ENCODE peak calls at places on chromosomes 13 and 19, in ten cellular contexts. C is AG10803, J is RWPE2, T is left ventricle myocardium inferior, L is Peyer's patch, I is H1, U is GM23248, B is body of pancreas, P is dorsolateral prefrontal cortex, F is right cardiac atrium. N is an unnamed sample.

GRCh38 chr19:32749361-32749760 is 29.8 kb downstream of the TDRD12 start:
- DNase-seq in C (no peak), J (no peak), T (no peak), L (no peak), I (no peak), U (no peak), B (no peak), P (no peak), F (no peak), N (no peak)

GRCh38 chr13:62643007-62643483 is 1227.4 kb upstream of the PCDH20 start:
- DNase-seq in C (no peak), J (no peak), T (no peak), L (no peak), I (no peak), U (peak), B (no peak), P (no peak), F (no peak), N (peak)

GRCh38 chr13:100543872-100544602 is 44.6 kb downstream of the GGACT start:
- DNase-seq in C (no peak), J (no peak), T (no peak), L (no peak), I (no peak), U (no peak), B (no peak), P (no peak), F (peak), N (no peak)

GRCh38 chr19:43743059-43743458 is 11.7 kb downstream of the SMG9 start:
- DNase-seq in C (peak), J (no peak), T (no peak), L (no peak), I (no peak), U (peak), B (no peak), P (no peak), F (no peak), N (no peak)

GRCh38 chr19:47447470-47448359 is 24.0 kb downstream of the SLC8A2 start:
- DNase-seq in C (no peak), J (peak), T (peak), L (no peak), I (peak), U (peak), B (peak), P (peak), F (peak), N (peak)

GRCh38 chr19:3340340-3340739 is 26.0 kb upstream of the NFIC start:
- DNase-seq in C (no peak), J (no peak), T (no peak), L (no peak), I (no peak), U (no peak), B (no peak), P (no peak), F (peak), N (no peak)

GRCh38 chr13:111122056-111122455 is 6.9 kb downstream of the ARHGEF7 start:
- DNase-seq in C (no peak), J (no peak), T (no peak), L (no peak), I (no peak), U (no peak), B (no peak), P (no peak), F (no peak), N (no peak)

GRCh38 chr13:49997935-49998334 is 1.1 kb downstream of the TRIM13 start:
- DNase-seq in C (peak), J (no peak), T (no peak), L (no peak), I (no peak), U (peak), B (no peak), P (no peak), F (no peak), N (peak)

GRCh38 chr19:45025264-45025663 is 13.6 kb upstream of the CLASRP start:
- DNase-seq in C (no peak), J (no peak), T (no peak), L (no peak), I (no peak), U (no peak), B (no peak), P (no peak), F (no peak), N (no peak)

GRCh38 chr13:51804295-51805172 is 571 bp upstream of the DHRS12 start:
- DNase-seq in C (no peak), J (no peak), T (no peak), L (peak), I (no peak), U (peak), B (peak), P (peak), F (peak), N (no peak)

GRCh38 chr19:55094456-55095259 is 19.0 kb downstream of the EPS8L1 start:
- DNase-seq in C (no peak), J (peak), T (no peak), L (no peak), I (no peak), U (no peak), B (no peak), P (no peak), F (peak), N (no peak)

GRCh38 chr13:39451860-39452301 is 151.1 kb downstream of the LHFPL6 start:
- DNase-seq in C (peak), J (no peak), T (peak), L (no peak), I (no peak), U (no peak), B (peak), P (no peak), F (peak), N (peak)

GRCh38 chr19:39126593-39127187 is 1.1 kb downstream of the PAK4 start:
- DNase-seq in C (peak), J (no peak), T (no peak), L (no peak), I (no peak), U (peak), B (peak), P (no peak), F (no peak), N (no peak)

GRCh38 chr19:38134538-38135149 is 89.4 kb downstream of the DPF1 start:
- DNase-seq in C (peak), J (no peak), T (no peak), L (peak), I (no peak), U (peak), B (peak), P (no peak), F (no peak), N (peak)

GRCh38 chr19:3995619-3996018 is 10.4 kb upstream of the EEF2 start:
- DNase-seq in C (no peak), J (no peak), T (no peak), L (no peak), I (no peak), U (no peak), B (no peak), P (no peak), F (no peak), N (no peak)

GRCh38 chr13:68056816-68057710 is 826.9 kb upstream of the PCDH9 start:
- DNase-seq in C (no peak), J (peak), T (no peak), L (no peak), I (no peak), U (no peak), B (peak), P (no peak), F (peak), N (no peak)

GRCh38 chr13:99867535-99868271 is 103.9 kb downstream of the ZIC5 start:
- DNase-seq in C (no peak), J (no peak), T (no peak), L (no peak), I (no peak), U (no peak), B (no peak), P (no peak), F (no peak), N (no peak)

GRCh38 chr19:16773939-16774338 is 54.3 kb downstream of the NWD1 start:
- DNase-seq in C (no peak), J (no peak), T (no peak), L (no peak), I (no peak), U (no peak), B (no peak), P (no peak), F (no peak), N (no peak)

GRCh38 chr13:29621841-29622240 is 26.4 kb upstream of the SLC7A1 start:
- DNase-seq in C (no peak), J (no peak), T (no peak), L (no peak), I (no peak), U (peak), B (no peak), P (no peak), F (no peak), N (no peak)

GRCh38 chr19:11092181-11092538 is 2.9 kb downstream of the LDLR start:
- DNase-seq in C (peak), J (no peak), T (no peak), L (no peak), I (no peak), U (peak), B (peak), P (no peak), F (no peak), N (no peak)

GRCh38 chr13:91491980-91492379 is 93.6 kb downstream of the GPC5 start:
- DNase-seq in C (no peak), J (no peak), T (no peak), L (no peak), I (no peak), U (no peak), B (no peak), P (no peak), F (no peak), N (no peak)

GRCh38 chr19:49672131-49672919 is 4.7 kb upstream of the PRMT1 start:
- DNase-seq in C (peak), J (no peak), T (peak), L (peak), I (peak), U (peak), B (peak), P (peak), F (peak), N (peak)

DNA sequence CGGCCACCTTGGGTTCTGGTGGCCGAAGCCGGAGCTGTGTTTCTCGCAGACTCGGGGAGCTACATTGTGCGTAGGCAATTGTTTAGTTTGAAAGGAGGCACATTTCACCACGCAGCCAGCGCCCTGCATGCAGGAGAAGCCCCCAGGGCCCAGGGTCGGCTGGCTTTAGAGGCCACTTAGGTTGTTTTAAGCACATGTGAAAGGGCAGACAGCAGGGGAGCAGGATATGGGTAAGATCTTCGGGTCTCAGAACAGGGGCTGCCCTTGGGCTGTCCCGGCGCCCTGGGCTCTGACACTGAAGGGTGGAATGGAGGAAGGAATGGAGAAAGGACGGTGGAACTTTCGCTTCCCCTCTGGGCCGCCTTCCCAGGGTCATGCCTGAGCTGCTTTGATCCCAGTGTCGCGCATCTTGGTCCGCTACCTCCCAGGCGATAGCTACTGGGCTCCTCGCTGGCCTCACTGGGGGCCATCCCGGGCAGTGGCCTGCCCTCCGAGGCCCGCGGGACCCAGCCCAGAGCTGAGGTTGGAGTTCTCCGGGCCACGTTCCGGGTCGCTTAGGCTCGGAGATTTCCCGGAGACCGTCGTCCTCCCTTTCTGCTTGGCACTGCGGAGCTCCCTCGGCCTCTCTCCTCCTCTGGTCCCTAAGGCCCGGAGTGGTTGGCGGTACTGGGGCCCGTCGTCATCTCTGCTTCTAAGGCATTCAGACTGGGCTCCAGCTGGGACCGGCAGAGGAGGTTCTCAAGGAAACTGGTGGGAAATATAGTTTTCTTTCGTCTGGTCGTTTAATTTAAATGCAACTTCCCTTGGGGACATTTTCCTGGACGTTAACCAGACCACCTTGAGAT is 4.3 kb upstream of the POU4F1 start:
- DNase-seq in C (no peak), J (no peak), T (no peak), L (no peak), I (no peak), U (no peak), B (no peak), P (no peak), F (no peak), N (no peak)
- H3K4me3 ChIP-seq in C (no peak), J (no peak), T (peak), L (no peak), I (peak), U (no peak), B (no peak), P (no peak), F (no peak), N (no peak)

GRCh38 chr19:41939861-41940442 is 11.7 kb upstream of the ERFL start:
- DNase-seq in C (no peak), J (no peak), T (no peak), L (peak), I (no peak), U (peak), B (peak), P (no peak), F (no peak), N (peak)
- H3K4me3 ChIP-seq in C (peak), J (peak), T (peak), L (peak), I (peak), U (peak), B (peak), P (peak), F (peak), N (peak)

GRCh38 chr13:95865080-95865597 is 188.1 kb downstream of the UGGT2 start:
- DNase-seq in C (no peak), J (no peak), T (no peak), L (no peak), I (no peak), U (no peak), B (no peak), P (no peak), F (no peak), N (no peak)
- H3K4me3 ChIP-seq in C (no peak), J (no peak), T (no peak), L (no peak), I (no peak), U (no peak), B (no peak), P (no peak), F (no peak), N (no peak)

DNA sequence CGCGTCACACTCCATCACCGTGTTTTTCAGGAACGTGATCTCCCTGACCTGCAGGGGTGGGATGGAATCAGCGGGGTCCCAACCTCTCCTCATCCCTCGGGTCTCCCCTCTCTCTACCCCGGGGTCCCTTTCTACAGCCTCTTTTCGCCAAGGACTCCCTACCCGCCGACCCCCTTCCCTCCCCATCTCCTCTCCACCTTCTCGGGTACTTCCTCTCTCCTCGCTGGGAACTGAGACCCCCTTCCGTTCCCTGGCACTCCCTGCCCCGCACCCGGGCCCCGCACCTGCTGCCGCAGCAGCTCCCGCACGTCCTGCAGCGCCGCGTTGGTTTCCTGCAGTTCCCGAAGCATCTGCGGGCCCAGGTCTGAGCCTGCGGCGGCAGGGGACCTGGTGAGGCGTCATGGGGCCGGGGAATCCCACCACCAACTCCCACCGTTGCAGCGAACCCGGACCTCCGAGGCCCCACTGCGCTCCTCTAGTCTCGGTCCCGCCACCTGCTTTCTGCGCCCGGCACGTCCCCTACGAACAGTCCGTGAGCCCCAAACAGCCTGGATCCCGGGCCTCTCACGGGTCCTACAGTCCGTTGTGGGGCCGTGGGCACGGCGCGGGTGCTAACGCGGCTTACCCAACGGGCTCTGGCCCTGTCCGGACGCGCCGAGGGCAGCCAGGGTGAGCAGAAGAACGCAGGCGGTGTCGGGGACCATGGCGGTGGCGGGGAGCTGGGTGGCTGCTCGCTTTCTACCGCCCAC is at the start of gene COMP:
- DNase-seq in C (no peak), J (peak), T (no peak), L (no peak), I (no peak), U (peak), B (no peak), P (no peak), F (peak), N (no peak)
- H3K4me3 ChIP-seq in C (peak), J (no peak), T (peak), L (no peak), I (peak), U (peak), B (no peak), P (no peak), F (peak), N (peak)

GRCh38 chr19:51016798-51017683 is 2.5 kb downstream of the KLK10 start:
- DNase-seq in C (peak), J (peak), T (no peak), L (no peak), I (peak), U (peak), B (peak), P (peak), F (peak), N (peak)

GRCh38 chr19:51020988-51021651 is 1.6 kb upstream of the KLK10 start:
- DNase-seq in C (peak), J (no peak), T (no peak), L (no peak), I (no peak), U (peak), B (peak), P (peak), F (no peak), N (peak)

GRCh38 chr19:51018745-51019543 is 565 bp downstream of the KLK10 start:
- DNase-seq in C (no peak), J (no peak), T (no peak), L (no peak), I (no peak), U (no peak), B (no peak), P (no peak), F (peak), N (no peak)

GRCh38 chr19:51022526-51022925 is 3.0 kb upstream of the KLK10 start:
- DNase-seq in C (no peak), J (no peak), T (no peak), L (no peak), I (no peak), U (no peak), B (no peak), P (no peak), F (no peak), N (no peak)

GRCh38 chr19:51019544-51019925 is at the start of gene KLK10:
- DNase-seq in C (no peak), J (no peak), T (no peak), L (no peak), I (no peak), U (no peak), B (no peak), P (no peak), F (no peak), N (no peak)
- H3K4me3 ChIP-seq in C (no peak), J (peak), T (peak), L (no peak), I (peak), U (no peak), B (no peak), P (peak), F (peak), N (no peak)

DNA sequence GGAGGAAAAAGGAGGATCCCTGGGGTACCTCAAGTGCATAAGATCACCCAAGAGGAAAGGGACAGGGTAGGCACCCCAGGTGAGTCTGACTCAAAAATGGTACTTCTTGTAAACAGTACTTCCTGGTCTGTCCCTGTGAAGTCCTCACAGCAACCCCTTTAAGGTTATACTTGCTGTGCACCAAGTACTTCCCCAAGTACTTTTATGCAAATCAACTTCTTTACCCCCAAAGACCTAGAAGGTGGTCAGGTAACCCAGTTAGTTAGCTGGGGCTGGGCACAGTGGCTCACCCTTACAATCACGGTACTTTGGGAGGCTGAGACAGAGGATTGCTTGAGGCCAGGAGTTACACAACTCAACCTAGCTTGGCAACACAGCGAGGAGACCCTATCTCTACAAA is 2.5 kb downstream of the CALR start:
- DNase-seq in C (no peak), J (no peak), T (no peak), L (no peak), I (no peak), U (no peak), B (no peak), P (no peak), F (no peak), N (no peak)
- H3K4me3 ChIP-seq in C (peak), J (peak), T (peak), L (no peak), I (no peak), U (peak), B (no peak), P (no peak), F (no peak), N (peak)

DNA sequence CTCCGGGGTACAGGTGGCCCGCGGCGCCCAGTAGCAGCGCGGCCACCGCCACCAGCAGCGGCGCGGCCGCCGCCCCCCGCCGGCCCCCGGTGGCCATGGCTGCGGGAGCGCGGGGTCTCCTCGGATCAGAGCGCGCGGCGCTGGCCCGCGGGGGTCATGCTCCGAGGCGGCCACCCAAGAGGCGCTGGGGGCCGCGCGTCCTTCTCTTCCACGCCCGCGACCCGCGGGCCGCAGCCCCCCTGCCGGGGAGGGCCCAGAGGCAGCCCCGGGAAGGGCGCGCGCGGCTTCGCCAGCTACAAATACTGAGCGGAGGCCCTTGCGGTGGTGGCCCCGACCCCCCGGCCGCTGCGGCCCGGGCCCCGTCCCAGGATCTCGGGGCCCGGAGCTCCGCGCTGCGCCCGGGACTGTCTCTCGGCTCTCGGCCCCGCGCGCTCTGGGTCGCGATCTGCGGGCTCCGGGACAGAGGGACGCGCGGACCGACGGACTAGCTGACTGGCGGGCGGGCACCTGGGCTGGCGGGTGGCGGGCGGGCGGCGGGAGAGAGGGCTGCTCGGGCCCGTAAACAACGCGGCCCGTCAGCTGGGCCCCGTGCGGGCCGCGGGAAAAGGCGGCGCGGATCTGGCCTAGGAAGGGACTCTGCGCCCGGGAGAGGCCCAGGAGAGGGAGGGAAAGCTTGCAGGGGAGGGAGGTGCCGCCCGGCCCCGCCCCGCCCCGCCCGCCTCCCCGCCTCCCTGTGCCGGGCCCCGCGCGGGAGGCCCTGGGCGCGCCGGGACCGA is at the start of gene INSR:
- DNase-seq in C (peak), J (no peak), T (peak), L (peak), I (peak), U (peak), B (peak), P (peak), F (peak), N (peak)
- H3K4me3 ChIP-seq in C (peak), J (peak), T (peak), L (peak), I (peak), U (peak), B (peak), P (peak), F (peak), N (peak)

GRCh38 chr13:102369303-102369702 is 32.5 kb downstream of the FGF14 start:
- DNase-seq in C (no peak), J (no peak), T (no peak), L (no peak), I (no peak), U (no peak), B (no peak), P (no peak), F (no peak), N (peak)
- H3K4me3 ChIP-seq in C (no peak), J (no peak), T (no peak), L (no peak), I (no peak), U (no peak), B (no peak), P (no peak), F (no peak), N (no peak)

GRCh38 chr13:98242403-98242802 is 65.3 kb upstream of the RNF113B start:
- DNase-seq in C (no peak), J (no peak), T (no peak), L (no peak), I (no peak), U (no peak), B (no peak), P (no peak), F (no peak), N (no peak)
- H3K4me3 ChIP-seq in C (no peak), J (no peak), T (no peak), L (no peak), I (no peak), U (no peak), B (no peak), P (no peak), F (no peak), N (no peak)

N was measured in foreskin fibroblast.